ENCODE peak calls at places on chromosomes 1 and 21, in six cellular contexts. T, A, P, M, S and W are unnamed samples.
A peak's percentile ranks its signal among the peaks of the same experiment; 100 is the strongest.

GRCh38 chr1:169816617-169817016 is 21.9 kb upstream of the METTL18 start:
- DNase-seq in M (no peak), P (no peak), A (no peak), S (no peak), T (no peak), W (no peak)

GRCh38 chr1:22218618-22219250 is 75.8 kb upstream of the WNT4 start:
- DNase-seq in A (no peak), T (no peak), S (no peak), M (no peak), P (no peak), W (no peak)

GRCh38 chr1:8017495-8018310 is 8.4 kb downstream of the ERRFI1 start:
- DNase-seq in T (peak; percentile 20), A (no peak), P (peak; percentile 62), M (no peak), S (no peak), W (no peak)

GRCh38 chr1:206467915-206468314 is 2.4 kb upstream of the IKBKE start:
- DNase-seq in S (no peak), P (peak; percentile 23), T (peak; percentile 25), M (no peak), A (no peak), W (no peak)

GRCh38 chr1:15796086-15796462 is 11.4 kb downstream of the UQCRHL start:
- DNase-seq in S (no peak), M (no peak), T (no peak), A (no peak), P (no peak), W (no peak)

GRCh38 chr21:10272216-10272615 is 249.2 kb upstream of the TPTE start:
- DNase-seq in T (peak; percentile 35), M (no peak), S (no peak), P (no peak), A (no peak), W (no peak)

GRCh38 chr1:179127163-179127895 is 45.5 kb downstream of the TOR3A start:
- DNase-seq in P (no peak), M (no peak), A (no peak), T (peak; percentile 66), S (no peak), W (no peak)

GRCh38 chr1:64469977-64470669 is at the start of gene CACHD1:
- DNase-seq in S (no peak), T (peak; percentile 28), P (peak; percentile 82), A (peak; percentile 7), M (no peak), W (no peak)

GRCh38 chr1:37764888-37765441 is at the start of gene EPHA10:
- DNase-seq in S (no peak), P (no peak), M (no peak), T (no peak), A (no peak), W (no peak)

GRCh38 chr21:46605759-46606426 is 1.0 kb upstream of the S100B start:
- DNase-seq in M (peak; percentile 71), T (no peak), P (peak; percentile 30), S (peak; percentile 53), A (peak; percentile 26), W (peak; percentile 64)

GRCh38 chr1:223492044-223492443 is 98.8 kb downstream of the CCDC185 start:
- DNase-seq in A (no peak), S (no peak), P (no peak), M (no peak), T (no peak), W (no peak)

GRCh38 chr21:33266784-33267135 is 593 bp downstream of the IL10RB start:
- DNase-seq in S (peak; percentile 15), A (no peak), T (no peak), P (no peak), M (peak; percentile 61), W (no peak)

GRCh38 chr1:217586586-217586985 is 44.3 kb downstream of the GPATCH2 start:
- DNase-seq in T (no peak), M (no peak), S (no peak), A (no peak), P (no peak), W (no peak)

GRCh38 chr21:35575280-35575915 is 484.9 kb downstream of the SETD4 start:
- DNase-seq in M (no peak), P (no peak), S (no peak), A (no peak), T (peak; percentile 78), W (no peak)

GRCh38 chr1:195394567-195394966 is 1213.7 kb downstream of the KCNT2 start:
- DNase-seq in M (no peak), T (no peak), S (no peak), P (no peak), A (no peak), W (no peak)

GRCh38 chr1:200279810-200280411 is 129.9 kb downstream of the ZNF281 start:
- DNase-seq in M (peak; percentile 51), T (peak; percentile 68), S (peak; percentile 15), A (no peak), P (peak; percentile 54), W (no peak)

GRCh38 chr1:10947691-10948462 is 64.6 kb upstream of the TARDBP start:
- DNase-seq in A (no peak), T (no peak), P (no peak), M (no peak), S (no peak), W (no peak)

GRCh38 chr1:227318003-227318851 is at the start of gene CDC42BPA:
- DNase-seq in T (peak; percentile 94), S (no peak), P (peak; percentile 83), M (peak; percentile 55), A (no peak), W (no peak)

GRCh38 chr1:6157132-6157527 is 23.0 kb downstream of the CHD5 start:
- DNase-seq in A (no peak), P (no peak), M (no peak), T (peak; percentile 18), S (no peak), W (no peak)

GRCh38 chr1:175072131-175072941 is 4.7 kb downstream of the TNN start:
- DNase-seq in A (no peak), T (peak; percentile 62), P (no peak), S (no peak), M (no peak), W (no peak)